ENCODE peak calls at places on chromosomes 16 and 17, in ten cellular contexts. D is astrocyte of the spinal cord, E is dorsolateral prefrontal cortex, F is gastrocnemius medialis, H is ascending aorta, U is lower lobe of right lung, G is type B pancreatic cell, R is A549, O is Peyer's patch, M is GM06990. I is an unnamed sample.

GRCh38 chr17:34556384-34556783 is 23.0 kb upstream of the TMEM132E start:
- DNase-seq in O (no peak), M (no peak), H (no peak), E (no peak), U (no peak), R (no peak), G (no peak), F (no peak), D (no peak), I (no peak)

GRCh38 chr17:79033741-79034501 is 10.0 kb downstream of the C1QTNF1 start:
- DNase-seq in E (peak; percentile 70), D (no peak), M (no peak), F (peak; percentile 41), G (no peak), O (no peak), H (no peak), R (no peak), U (no peak), I (no peak)

GRCh38 chr16:86572616-86573015 is 5.7 kb upstream of the FOXL1 start:
- DNase-seq in E (no peak), R (no peak), F (no peak), G (no peak), M (no peak), O (no peak), H (no peak), U (no peak), D (no peak), I (no peak)

GRCh38 chr16:48347980-48348379 is 37.2 kb downstream of the SIAH1 start:
- DNase-seq in M (no peak), R (no peak), O (no peak), D (no peak), F (no peak), G (no peak), U (no peak), H (no peak), E (peak; percentile 74), I (no peak)

GRCh38 chr17:42193216-42194132 is 820 bp downstream of the GHDC start:
- DNase-seq in M (no peak), O (no peak), R (no peak), D (no peak), U (no peak), E (no peak), H (no peak), F (no peak), G (no peak), I (no peak)

GRCh38 chr17:83155128-83156081 is 76.0 kb downstream of the METRNL start:
- DNase-seq in H (peak; percentile 43), E (no peak), F (peak; percentile 50), O (no peak), G (peak; percentile 66), D (peak; percentile 76), U (no peak), R (no peak), M (no peak), I (no peak)

GRCh38 chr17:2580641-2581040 is 12.8 kb upstream of the PAFAH1B1 start:
- DNase-seq in O (no peak), D (no peak), M (no peak), E (peak; percentile 53), R (no peak), G (no peak), U (no peak), F (no peak), H (no peak), I (no peak)

GRCh38 chr17:69250641-69251040 is 22.0 kb upstream of the ABCA10 start:
- DNase-seq in F (no peak), H (no peak), U (no peak), O (no peak), M (no peak), R (no peak), E (no peak), G (no peak), D (peak; percentile 6), I (no peak)

GRCh38 chr16:16143038-16143763 is 80.1 kb downstream of the ABCC6 start:
- DNase-seq in O (peak; percentile 26), D (no peak), U (no peak), G (no peak), E (no peak), H (no peak), F (no peak), M (no peak), R (peak; percentile 69), I (peak; percentile 14)

GRCh38 chr16:5615868-5616642 is 518.5 kb upstream of the EEF2KMT start:
- DNase-seq in O (no peak), D (peak; percentile 17), G (peak; percentile 71), R (peak; percentile 58), U (peak; percentile 60), M (peak; percentile 13), E (peak; percentile 70), F (no peak), H (no peak), I (peak; percentile 67)

GRCh38 chr17:31416503-31416923 is 25.0 kb downstream of the RAB11FIP4 start:
- DNase-seq in U (no peak), M (no peak), G (no peak), H (no peak), F (no peak), R (no peak), D (no peak), O (no peak), E (peak; percentile 89), I (no peak)

GRCh38 chr17:69012895-69013805 is 47.6 kb downstream of the ABCA9 start:
- DNase-seq in M (no peak), F (no peak), H (no peak), R (no peak), D (peak; percentile 75), U (no peak), G (no peak), E (no peak), O (no peak), I (no peak)

GRCh38 chr16:16150117-16150877 is 73.0 kb downstream of the ABCC6 start:
- DNase-seq in E (peak; percentile 89), O (no peak), R (no peak), G (no peak), H (no peak), M (no peak), F (peak; percentile 55), D (peak; percentile 59), U (no peak), I (no peak)

GRCh38 chr17:77824780-77825280 is 133.7 kb upstream of the TNRC6C start:
- DNase-seq in G (no peak), U (peak; percentile 19), M (no peak), E (no peak), D (no peak), O (no peak), F (no peak), H (no peak), R (no peak), I (no peak)

GRCh38 chr17:42107597-42108576 is 4.6 kb downstream of the DHX58 start:
- DNase-seq in D (peak; percentile 62), F (peak; percentile 58), G (peak; percentile 93), H (no peak), M (peak; percentile 86), R (peak; percentile 88), O (peak; percentile 85), E (peak; percentile 79), U (peak; percentile 87), I (peak; percentile 41)

DNA sequence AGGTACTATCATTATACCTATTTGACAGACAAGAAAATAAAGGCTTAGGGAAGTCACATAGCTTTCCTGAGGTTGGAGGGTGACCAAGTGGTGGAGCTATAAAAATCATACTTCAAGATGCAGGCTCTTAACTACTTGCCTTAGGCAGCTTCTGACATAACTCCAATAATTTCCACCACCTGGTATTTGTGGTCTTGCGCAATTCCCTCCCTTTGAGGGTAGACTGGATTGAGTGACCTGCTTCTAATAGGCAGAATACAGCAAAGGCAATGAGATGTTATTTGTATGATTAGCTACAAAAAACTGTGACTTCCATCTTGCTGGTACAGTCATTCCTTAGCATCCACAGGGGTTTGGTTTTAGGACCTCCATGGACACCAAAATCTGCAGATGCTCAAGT is 385.5 kb downstream of the TMEM114 start:
- DNase-seq in U (no peak), E (no peak), D (no peak), G (no peak), M (no peak), R (no peak), O (no peak), F (no peak), H (no peak), I (no peak)
- TF ChIP-seq CTCF in U (no peak), E (no peak), D (no peak), G (no peak), M (no peak), R (no peak), O (no peak), F (no peak), H (no peak), I (no peak)

GRCh38 chr16:57692636-57693035 is 2.0 kb upstream of the DRC7 start:
- DNase-seq in H (no peak), M (no peak), U (no peak), E (no peak), F (no peak), D (no peak), R (no peak), G (no peak), O (no peak), I (no peak)
- TF ChIP-seq CTCF in H (no peak), M (no peak), U (no peak), E (no peak), F (no peak), D (no peak), R (no peak), G (no peak), O (no peak), I (no peak)

DNA sequence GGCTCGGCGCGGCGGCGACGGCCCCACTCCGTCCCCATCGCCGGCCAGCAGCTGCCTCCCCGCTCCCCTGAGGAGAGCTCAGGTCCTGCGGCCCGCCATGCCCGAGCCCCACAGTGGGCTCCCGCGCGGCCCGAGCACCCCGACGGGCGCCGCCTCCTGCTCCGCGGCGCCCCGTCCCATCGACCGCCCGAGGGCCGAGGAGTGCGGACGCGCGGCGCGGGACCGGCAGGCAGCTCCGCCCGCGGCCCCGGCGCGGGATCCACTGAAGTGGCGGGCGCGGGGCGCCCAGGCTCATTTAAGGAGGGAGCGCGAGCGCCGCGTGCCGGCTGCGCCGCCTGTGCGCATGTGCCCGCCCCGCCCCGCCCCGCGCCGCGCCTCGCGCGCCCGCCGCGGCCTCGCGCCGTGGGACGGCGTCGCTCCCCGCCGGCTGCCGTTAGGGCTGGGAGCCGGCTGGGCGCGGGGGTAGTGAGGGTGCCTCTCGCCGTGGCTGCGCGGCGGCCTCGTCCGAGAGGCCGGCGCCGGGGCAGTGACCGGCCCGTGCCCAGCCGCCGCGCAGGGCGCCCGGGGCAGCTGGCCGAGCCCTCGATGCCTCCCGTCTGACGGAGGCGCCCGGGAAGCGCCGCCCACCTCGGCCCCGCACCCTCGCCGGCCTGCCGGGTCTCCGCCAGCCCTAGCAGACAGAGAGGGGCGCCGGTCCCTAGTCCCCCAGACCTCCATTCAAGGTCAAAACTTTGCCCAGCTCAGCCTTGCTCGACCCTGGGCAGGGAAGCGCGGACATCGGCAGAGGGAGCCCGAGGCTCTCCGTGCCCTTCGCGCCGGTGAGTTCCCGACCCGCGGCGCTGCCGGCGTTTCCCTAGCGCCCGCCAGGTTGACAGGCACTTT is at the start of gene NETO2:
- DNase-seq in H (no peak), D (peak; percentile 62), O (peak; percentile 50), R (peak; percentile 61), U (peak; percentile 67), G (peak; percentile 78), F (peak; percentile 24), E (peak; percentile 41), M (peak; percentile 82), I (peak; percentile 76)
- TF ChIP-seq CTCF in H (no peak), D (peak; percentile 82), O (peak; percentile 50), R (peak; percentile 36), U (peak; percentile 55), G (peak; percentile 69), F (peak; percentile 14), E (peak; percentile 50), M (peak; percentile 78), I (peak; percentile 60)

DNA sequence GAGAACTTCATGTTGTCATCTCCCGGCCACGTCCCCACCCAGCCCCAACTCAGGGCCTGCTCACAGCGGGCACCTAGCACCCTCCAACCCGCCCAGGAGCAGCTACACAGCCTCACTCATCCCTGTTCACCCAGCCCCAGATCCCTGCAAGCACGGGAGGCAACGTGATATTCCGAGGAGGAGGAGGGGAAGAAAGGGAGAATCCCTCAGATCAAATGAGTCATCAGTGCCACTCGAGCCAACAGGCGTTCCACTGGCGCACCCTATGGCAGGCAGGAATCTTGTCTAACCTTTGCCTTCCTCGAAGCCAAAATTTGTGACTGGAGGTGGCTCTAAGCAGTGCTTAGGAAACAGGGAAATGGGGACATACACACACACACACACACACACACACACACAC is 14.0 kb upstream of the NUBP1 start:
- DNase-seq in O (no peak), G (no peak), F (peak; percentile 82), U (no peak), M (no peak), R (peak; percentile 71), H (no peak), D (peak; percentile 28), E (peak; percentile 51), I (peak; percentile 70)
- TF ChIP-seq CTCF in O (peak; percentile 2), G (no peak), F (no peak), U (no peak), M (no peak), R (peak; percentile 31), H (no peak), D (no peak), E (no peak), I (no peak)

I was measured in Calu3.